ENCODE peak calls at places on chromosomes 3 and 15, in nine cellular contexts. Q is keratinocyte, B is tibial artery, T is GM10248, U is GM13977, D is fibroblast of pulmonary artery, C is Peyer's patch, L is cardiac fibroblast, A is cardiac muscle cell. F is an unnamed sample.
A peak's percentile ranks its signal among the peaks of the same experiment; 100 is the strongest.

GRCh38 chr3:146187334-146187950 is 26.5 kb upstream of the PLOD2 start:
- DNase-seq in Q (no peak), B (no peak), T (no peak), U (no peak), D (peak; percentile 65), C (no peak), L (peak; percentile 68), A (peak; percentile 45), F (no peak)

GRCh38 chr15:46710561-46710960 is 1006.7 kb upstream of the SEMA6D start:
- DNase-seq in Q (no peak), B (no peak), T (no peak), U (no peak), D (no peak), C (no peak), L (no peak), A (no peak), F (no peak)

GRCh38 chr3:57952208-57952631 is 56.0 kb upstream of the FLNB start:
- DNase-seq in Q (no peak), B (peak; percentile 90), T (no peak), U (no peak), D (peak; percentile 96), C (no peak), L (peak; percentile 88), A (peak; percentile 78), F (no peak)

GRCh38 chr3:5186854-5187151 is 704 bp upstream of the EDEM1 start:
- DNase-seq in Q (no peak), B (no peak), T (no peak), U (no peak), D (peak; percentile 53), C (no peak), L (peak; percentile 55), A (peak; percentile 25), F (no peak)

GRCh38 chr15:92605225-92605944 is 50.2 kb downstream of the FAM174B start:
- DNase-seq in Q (no peak), B (no peak), T (no peak), U (no peak), D (no peak), C (peak; percentile 6), L (no peak), A (no peak), F (no peak)

GRCh38 chr3:194133661-194134230 is 2.2 kb upstream of the HES1 start:
- DNase-seq in Q (no peak), B (peak; percentile 88), T (no peak), U (no peak), D (peak; percentile 74), C (peak; percentile 71), L (peak; percentile 50), A (peak; percentile 66), F (peak; percentile 67)

GRCh38 chr3:105965384-105965783 is 96.6 kb upstream of the CBLB start:
- DNase-seq in Q (no peak), B (no peak), T (no peak), U (no peak), D (peak; percentile 70), C (no peak), L (peak; percentile 43), A (no peak), F (no peak)

GRCh38 chr3:110598847-110599490 is 472.6 kb upstream of the NECTIN3 start:
- DNase-seq in Q (no peak), B (no peak), T (no peak), U (no peak), D (peak; percentile 15), C (no peak), L (peak; percentile 54), A (no peak), F (no peak)

GRCh38 chr3:137987723-137988122 is 22.2 kb upstream of the CLDN18 start:
- DNase-seq in Q (no peak), B (no peak), T (no peak), U (no peak), D (no peak), C (no peak), L (no peak), A (no peak), F (no peak)

GRCh38 chr3:35183915-35184675 is 455.2 kb upstream of the ARPP21 start:
- DNase-seq in Q (no peak), B (no peak), T (no peak), U (no peak), D (peak; percentile 46), C (no peak), L (peak; percentile 45), A (no peak), F (no peak)

GRCh38 chr3:52104664-52105281 is 48.4 kb upstream of the DUSP7 start:
- DNase-seq in Q (no peak), B (no peak), T (no peak), U (no peak), D (no peak), C (no peak), L (no peak), A (no peak), F (no peak)

GRCh38 chr3:177523072-177523675 is 325.9 kb upstream of the TBL1XR1 start:
- DNase-seq in Q (no peak), B (no peak), T (no peak), U (no peak), D (no peak), C (no peak), L (peak; percentile 56), A (no peak), F (no peak)

GRCh38 chr15:78177447-78177873 is 28.3 kb downstream of the IDH3A start:
- DNase-seq in Q (no peak), B (no peak), T (peak; percentile 71), U (peak; percentile 64), D (peak; percentile 25), C (peak; percentile 66), L (peak; percentile 27), A (peak; percentile 65), F (no peak)

GRCh38 chr3:66397745-66398144 is 103.1 kb downstream of the LRIG1 start:
- DNase-seq in Q (no peak), B (no peak), T (no peak), U (no peak), D (peak; percentile 38), C (no peak), L (peak; percentile 50), A (no peak), F (no peak)

GRCh38 chr3:86913160-86913559 is 77.8 kb downstream of the VGLL3 start:
- DNase-seq in Q (no peak), B (no peak), T (no peak), U (no peak), D (no peak), C (no peak), L (no peak), A (no peak), F (no peak)

GRCh38 chr15:66786222-66786621 is 84.2 kb downstream of the SMAD6 start:
- DNase-seq in Q (no peak), B (peak; percentile 47), T (no peak), U (no peak), D (no peak), C (no peak), L (no peak), A (no peak), F (no peak)

GRCh38 chr3:151107701-151108100 is 22.2 kb downstream of the MED12L start:
- DNase-seq in Q (no peak), B (no peak), T (no peak), U (no peak), D (no peak), C (no peak), L (no peak), A (no peak), F (no peak)

GRCh38 chr3:149305376-149305775 is 28.1 kb downstream of the TM4SF18 start:
- DNase-seq in Q (no peak), B (no peak), T (no peak), U (no peak), D (no peak), C (no peak), L (peak; percentile 37), A (no peak), F (no peak)

GRCh38 chr3:98903099-98903498 is 1.6 kb upstream of the DCBLD2 start:
- DNase-seq in Q (no peak), B (no peak), T (no peak), U (no peak), D (no peak), C (no peak), L (no peak), A (no peak), F (no peak)

GRCh38 chr3:197680955-197681521 is 55.7 kb downstream of the RUBCN start:
- DNase-seq in Q (no peak), B (no peak), T (no peak), U (no peak), D (no peak), C (no peak), L (no peak), A (no peak), F (no peak)
- TF ChIP-seq CTCF in Q (no peak), B (no peak), T (no peak), U (no peak), D (no peak), C (no peak), L (no peak), A (no peak), F (no peak)

GRCh38 chr3:39279745-39280517 is at the start of gene CX3CR1:
- DNase-seq in Q (no peak), B (no peak), T (no peak), U (no peak), D (no peak), C (no peak), L (no peak), A (peak; percentile 31), F (no peak)
- TF ChIP-seq CTCF in Q (no peak), B (no peak), T (no peak), U (no peak), D (no peak), C (no peak), L (no peak), A (no peak), F (no peak)

DNA sequence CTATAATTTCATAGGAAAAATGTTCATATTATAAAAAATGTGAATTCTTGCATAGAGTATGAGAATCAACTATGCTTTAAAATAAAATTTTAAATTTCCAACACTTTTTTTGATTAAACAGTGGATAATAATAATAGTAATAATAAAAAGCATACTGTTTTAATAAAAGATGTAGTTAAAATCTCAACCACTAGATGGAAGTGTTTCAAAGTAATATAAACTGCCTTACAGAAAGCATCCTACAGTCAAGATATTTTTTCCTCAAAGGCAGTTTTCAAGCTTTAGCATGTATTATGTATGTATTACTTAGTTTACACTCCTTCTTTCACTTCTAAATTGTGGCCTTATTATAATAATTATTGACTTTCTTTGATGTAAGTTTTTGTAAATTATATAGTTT is 217.5 kb downstream of the CHL1 start:
- DNase-seq in Q (no peak), B (no peak), T (peak; percentile 4), U (no peak), D (peak; percentile 19), C (no peak), L (peak; percentile 36), A (peak; percentile 47), F (no peak)
- TF ChIP-seq CTCF in Q (no peak), B (no peak), T (peak; percentile 32), U (peak; percentile 24), D (peak; percentile 27), C (no peak), L (peak; percentile 18), A (peak; percentile 24), F (no peak)

DNA sequence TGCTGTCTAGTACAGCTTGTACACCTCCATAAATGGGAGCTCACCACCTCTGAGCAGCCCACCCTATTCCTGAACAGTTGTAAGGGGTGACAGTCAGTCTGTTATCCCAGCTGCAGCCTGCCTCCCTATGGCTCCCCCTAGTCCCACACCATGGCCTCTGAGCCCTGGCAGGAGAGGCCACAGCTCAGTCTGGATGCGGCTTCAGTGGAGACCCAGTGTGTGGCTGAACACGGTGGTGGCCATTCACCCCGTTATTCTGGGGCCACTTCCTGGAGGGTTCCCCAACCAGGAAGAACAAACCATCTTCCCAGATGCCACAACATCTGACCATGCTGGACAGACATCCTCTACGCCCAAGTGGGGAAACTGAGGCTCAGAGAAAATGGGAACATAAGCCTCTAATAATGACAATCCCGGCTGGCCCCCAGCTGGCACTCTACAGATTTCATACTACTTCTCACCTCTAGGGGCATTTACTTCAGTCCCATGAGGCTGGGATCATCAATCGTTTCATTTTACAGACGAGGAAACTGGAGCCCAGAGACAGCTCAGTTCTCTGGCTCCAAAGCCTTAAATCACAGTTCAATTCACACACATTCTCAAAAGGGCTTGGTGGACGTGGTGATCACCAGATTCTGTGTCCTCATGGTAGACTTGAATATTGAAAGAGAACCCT is 9.3 kb upstream of the GRIP2 start:
- DNase-seq in Q (no peak), B (no peak), T (no peak), U (no peak), D (peak; percentile 11), C (no peak), L (peak; percentile 24), A (no peak), F (no peak)
- TF ChIP-seq CTCF in Q (no peak), B (no peak), T (no peak), U (no peak), D (peak; percentile 32), C (peak; percentile 16), L (peak; percentile 23), A (peak; percentile 35), F (no peak)

F was measured in lung.